ENCODE peak calls at places on chromosomes 3 and 15, in eight cellular contexts. D, R, C, B, E, A, Z and G are unnamed samples.

GRCh38 chr3:45211466-45212094 is 14.5 kb downstream of the TMEM158 start:
- DNase-seq in R (no peak), B (no peak), Z (no peak), C (no peak), D (no peak), A (no peak), E (no peak), G (no peak)

GRCh38 chr15:54604963-54605362 is 591.8 kb downstream of the RSL24D1 start:
- DNase-seq in E (peak), Z (no peak), A (no peak), B (no peak), R (no peak), D (no peak), C (no peak), G (no peak)

GRCh38 chr3:110420158-110420641 is 651.4 kb upstream of the NECTIN3 start:
- DNase-seq in R (no peak), B (no peak), Z (no peak), E (no peak), D (peak), A (no peak), C (no peak), G (no peak)

GRCh38 chr3:29503969-29504368 is 223.1 kb downstream of the RBMS3 start:
- DNase-seq in A (no peak), E (no peak), C (no peak), Z (no peak), D (no peak), R (peak), B (no peak), G (no peak)

GRCh38 chr3:46517016-46517770 is 19.4 kb downstream of the RTP3 start:
- DNase-seq in Z (no peak), C (no peak), D (peak), R (no peak), A (no peak), E (no peak), B (no peak), G (no peak)

GRCh38 chr15:28017423-28017924 is 81.6 kb downstream of the OCA2 start:
- DNase-seq in E (peak), B (no peak), D (no peak), C (no peak), A (peak), R (peak), Z (no peak), G (no peak)

GRCh38 chr3:128488636-128488994 is 4.4 kb downstream of the GATA2 start:
- DNase-seq in D (no peak), C (no peak), B (no peak), R (no peak), Z (no peak), A (no peak), E (no peak), G (no peak)

GRCh38 chr15:100295939-100296338 is 45.8 kb downstream of the ADAMTS17 start:
- DNase-seq in R (no peak), Z (no peak), A (no peak), B (no peak), C (no peak), E (no peak), D (no peak), G (no peak)

GRCh38 chr3:147921044-147921443 is 511.9 kb downstream of the ZIC1 start:
- DNase-seq in R (no peak), Z (no peak), B (no peak), E (no peak), C (no peak), A (no peak), D (peak), G (no peak)

GRCh38 chr3:47781326-47781684 is 388 bp downstream of the SMARCC1 start:
- DNase-seq in B (peak), Z (peak), R (peak), E (peak), C (no peak), A (peak), D (peak), G (peak)

DNA sequence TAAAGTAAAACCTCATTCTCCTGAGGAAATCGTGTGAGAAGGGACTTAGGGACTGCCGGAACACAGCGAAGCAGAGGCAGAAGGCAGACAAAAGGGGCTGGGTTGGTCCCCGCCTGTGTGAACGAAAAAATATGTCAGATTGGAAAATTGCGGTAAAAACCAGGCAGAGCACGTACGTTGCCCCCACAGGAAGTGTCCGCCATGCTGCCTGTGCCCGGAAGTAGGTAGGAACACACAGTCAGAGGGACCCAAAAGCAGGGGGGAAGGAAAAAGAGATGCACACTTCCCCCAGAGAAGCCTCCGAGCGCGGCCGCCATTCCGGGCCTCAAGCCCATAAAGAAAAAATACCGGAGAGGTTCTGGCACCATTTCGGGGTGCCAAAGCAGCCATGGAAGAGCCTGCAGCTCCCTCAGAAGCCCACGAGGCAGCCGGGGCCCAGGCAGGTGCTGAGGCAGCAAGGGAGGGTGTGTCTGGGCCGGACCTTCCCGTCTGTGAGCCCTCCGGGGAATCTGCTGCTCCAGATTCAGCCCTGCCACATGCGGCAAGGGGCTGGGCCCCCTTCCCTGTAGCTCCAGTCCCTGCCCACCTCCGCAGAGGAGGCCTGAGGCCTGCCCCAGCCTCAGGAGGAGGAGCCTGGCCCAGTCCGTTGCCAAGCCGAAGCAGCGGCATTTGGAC is at the start of gene MKRN3:
- DNase-seq in R (no peak), Z (no peak), A (no peak), B (peak), D (peak), C (no peak), E (peak), G (peak)
- H3K27ac ChIP-seq in R (no peak), Z (no peak), A (no peak), B (peak), D (peak), C (no peak), E (peak), G (no peak)

DNA sequence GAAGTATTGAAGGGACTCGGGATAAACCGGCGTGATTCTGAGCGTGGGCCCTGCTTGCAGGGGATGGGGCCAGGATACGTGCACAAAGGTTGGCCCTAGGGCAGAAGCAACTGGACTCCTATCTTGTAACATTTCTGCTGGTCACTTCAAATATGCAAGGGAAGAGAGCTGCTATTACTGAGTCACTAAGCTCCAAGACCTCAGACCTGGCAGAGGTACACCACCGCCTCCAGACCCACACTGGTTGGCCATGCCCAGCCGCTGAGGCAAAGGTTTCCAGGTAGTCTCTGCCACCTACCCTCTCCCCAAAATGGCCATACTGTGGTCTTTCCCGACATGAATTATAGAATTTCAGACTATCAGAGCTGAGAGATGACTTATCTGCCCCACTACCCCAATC is 13.4 kb upstream of the STRA6 start:
- DNase-seq in D (peak), E (no peak), Z (no peak), B (no peak), R (no peak), C (no peak), A (no peak), G (no peak)
- H3K27ac ChIP-seq in D (no peak), E (no peak), Z (no peak), B (no peak), R (no peak), C (no peak), A (no peak), G (no peak)

GRCh38 chr15:62848631-62849050 is 193.9 kb upstream of the TPM1 start:
- DNase-seq in C (no peak), A (no peak), R (no peak), E (no peak), Z (no peak), B (no peak), D (peak), G (peak)

GRCh38 chr15:62850791-62851291 is 191.7 kb upstream of the TPM1 start:
- DNase-seq in B (no peak), D (peak), Z (no peak), E (peak), C (no peak), R (no peak), A (peak), G (no peak)

GRCh38 chr15:62847900-62848489 is 194.6 kb upstream of the TPM1 start:
- DNase-seq in E (peak), R (no peak), C (no peak), A (peak), Z (peak), B (peak), D (peak), G (peak)

GRCh38 chr15:62849316-62850129 is 193.0 kb upstream of the TPM1 start:
- DNase-seq in R (no peak), D (peak), A (no peak), Z (no peak), B (no peak), E (no peak), C (no peak), G (no peak)

GRCh38 chr15:62850318-62850717 is 192.2 kb upstream of the TPM1 start:
- DNase-seq in Z (no peak), B (no peak), A (no peak), D (peak), E (no peak), R (no peak), C (no peak), G (peak)
- H3K27ac ChIP-seq in Z (no peak), B (no peak), A (peak), D (peak), E (no peak), R (no peak), C (peak), G (no peak)

GRCh38 chr15:58460108-58460507 is 28.3 kb downstream of the LIPC start:
- DNase-seq in E (no peak), C (no peak), A (no peak), R (peak), B (no peak), Z (no peak), D (no peak), G (no peak)

GRCh38 chr15:58457466-58457965 is 25.7 kb downstream of the LIPC start:
- DNase-seq in Z (no peak), B (no peak), A (no peak), D (peak), R (no peak), E (no peak), C (no peak), G (no peak)

GRCh38 chr15:58459562-58459961 is 27.8 kb downstream of the LIPC start:
- DNase-seq in Z (no peak), E (no peak), C (no peak), D (no peak), B (no peak), A (no peak), R (no peak), G (no peak)

GRCh38 chr15:58459045-58459444 is 27.3 kb downstream of the LIPC start:
- DNase-seq in D (no peak), B (no peak), C (no peak), Z (no peak), E (no peak), A (no peak), R (no peak), G (no peak)

GRCh38 chr15:58458076-58458475 is 26.3 kb downstream of the LIPC start:
- DNase-seq in R (no peak), D (no peak), E (no peak), Z (peak), A (peak), B (no peak), C (no peak), G (no peak)
- H3K27ac ChIP-seq in R (no peak), D (no peak), E (no peak), Z (no peak), A (no peak), B (no peak), C (no peak), G (peak)

DNA sequence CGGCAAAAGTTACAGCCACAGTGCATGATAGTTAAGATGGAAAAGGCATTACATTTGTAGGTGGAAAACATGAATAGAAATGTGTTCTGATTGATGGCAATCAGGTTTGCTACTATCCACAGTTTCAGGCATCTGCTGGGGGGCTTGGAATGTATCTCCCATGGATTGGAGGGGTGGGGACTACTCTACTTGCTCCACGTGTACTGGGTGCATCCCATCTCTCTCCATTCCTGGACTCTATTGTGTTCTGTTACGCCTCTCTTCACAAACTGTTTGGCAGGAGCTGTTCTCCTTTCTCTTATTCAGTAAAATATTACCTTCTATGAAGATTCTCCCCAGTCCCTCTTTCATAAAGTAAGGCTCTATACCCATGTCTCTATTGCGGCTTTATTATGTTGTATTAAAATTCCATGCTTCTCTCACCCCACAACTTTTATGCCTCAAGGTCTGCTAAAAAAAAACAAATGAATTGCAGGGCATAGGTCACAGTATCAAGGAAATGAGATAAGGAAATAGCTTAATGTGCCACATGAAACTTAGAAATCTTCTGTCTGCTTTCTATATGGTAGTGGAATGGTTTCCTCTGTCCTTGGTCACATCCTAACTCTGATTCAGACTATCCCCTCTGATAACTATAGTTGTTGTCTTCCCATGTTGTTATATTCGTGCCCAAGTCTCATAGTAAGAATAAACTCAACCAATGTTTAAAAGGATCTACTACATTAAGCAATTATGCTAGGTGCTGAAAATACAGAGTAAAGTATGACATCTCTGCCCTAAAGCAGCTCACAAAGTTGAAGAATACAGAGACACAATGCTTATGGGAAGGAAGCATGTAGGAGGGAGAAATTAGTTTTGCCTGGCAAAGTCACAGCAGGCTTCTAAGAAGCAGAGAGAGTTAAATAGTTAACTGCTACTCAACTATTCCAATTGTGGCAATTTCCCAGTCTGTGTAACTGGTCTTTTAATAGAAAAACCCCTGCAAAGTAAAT is 43.1 kb downstream of the LRRFIP2 start:
- DNase-seq in A (no peak), D (no peak), C (no peak), Z (no peak), R (no peak), B (no peak), E (peak), G (no peak)
- H3K27ac ChIP-seq in A (peak), D (no peak), C (no peak), Z (no peak), R (no peak), B (no peak), E (peak), G (peak)

GRCh38 chr3:99648091-99648490 is 9.7 kb downstream of the COL8A1 start:
- DNase-seq in C (no peak), R (no peak), B (no peak), A (no peak), D (peak), Z (no peak), E (no peak), G (no peak)
- H3K27ac ChIP-seq in C (no peak), R (peak), B (no peak), A (no peak), D (peak), Z (no peak), E (no peak), G (no peak)

DNA sequence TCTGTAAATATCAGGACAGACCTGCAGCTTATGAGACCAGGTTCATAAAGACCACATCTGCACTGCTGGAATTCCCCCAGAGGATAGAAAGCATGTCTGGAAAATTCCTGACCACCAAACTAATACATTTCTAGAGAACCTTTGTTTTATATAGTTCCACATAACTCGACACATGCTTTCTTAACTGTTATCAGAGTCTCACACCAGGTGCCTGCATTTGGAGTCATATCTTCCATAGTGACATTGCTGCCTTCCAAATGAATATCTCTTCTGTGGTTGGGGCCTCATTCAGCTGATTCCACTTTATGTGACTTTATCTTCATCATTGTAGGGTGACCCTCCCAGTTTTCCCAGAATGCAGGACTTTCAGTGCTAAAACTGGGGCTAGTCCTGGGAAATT is 252.6 kb downstream of the CD47 start:
- DNase-seq in Z (no peak), D (no peak), B (no peak), R (no peak), C (no peak), A (no peak), E (no peak), G (no peak)
- H3K27ac ChIP-seq in Z (no peak), D (no peak), B (no peak), R (no peak), C (no peak), A (no peak), E (no peak), G (no peak)

GRCh38 chr3:141439589-141439988 is 47.2 kb upstream of the RASA2 start:
- DNase-seq in E (no peak), R (no peak), Z (no peak), C (no peak), D (peak), B (no peak), A (no peak), G (no peak)
- H3K27ac ChIP-seq in E (no peak), R (peak), Z (no peak), C (no peak), D (peak), B (peak), A (no peak), G (peak)

GRCh38 chr3:111539351-111540331 is 2.4 kb upstream of the CD96 start:
- DNase-seq in E (peak), Z (peak), B (peak), A (peak), C (peak), R (no peak), D (no peak), G (peak)

GRCh38 chr3:111538687-111539086 is 3.3 kb upstream of the CD96 start:
- DNase-seq in Z (no peak), R (no peak), E (no peak), C (no peak), A (no peak), B (no peak), D (peak), G (no peak)

GRCh38 chr3:111541911-111542483 is at the start of gene CD96:
- DNase-seq in Z (no peak), D (peak), R (no peak), E (no peak), B (peak), C (no peak), A (no peak), G (peak)

GRCh38 chr3:111538111-111538510 is 3.9 kb upstream of the CD96 start:
- DNase-seq in A (no peak), B (no peak), D (no peak), Z (no peak), E (no peak), R (no peak), C (no peak), G (no peak)

GRCh38 chr3:111541391-111541790 is 606 bp upstream of the CD96 start:
- DNase-seq in R (no peak), C (no peak), Z (no peak), B (no peak), A (no peak), D (no peak), E (no peak), G (no peak)
- H3K27ac ChIP-seq in R (no peak), C (no peak), Z (no peak), B (peak), A (no peak), D (no peak), E (no peak), G (no peak)

DNA sequence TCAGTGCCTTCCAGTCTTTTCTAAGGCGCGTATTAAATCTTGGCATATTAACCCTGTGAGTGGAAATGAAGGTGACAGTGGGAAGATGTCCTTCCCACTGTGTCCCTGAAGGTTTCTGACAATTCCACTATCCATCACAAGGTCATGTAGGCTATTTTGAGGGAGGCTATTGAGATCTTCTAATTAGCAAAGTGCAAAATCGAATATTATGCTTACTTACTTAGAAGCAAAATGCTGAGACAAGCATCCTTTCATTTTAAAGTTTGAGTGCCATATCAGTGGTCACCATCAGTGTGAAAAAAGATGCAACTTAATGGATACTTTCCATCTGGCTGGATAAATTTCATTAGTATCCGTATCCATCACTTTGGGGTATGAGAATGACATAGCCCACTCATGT is 77.6 kb downstream of the COL6A5 start:
- DNase-seq in R (no peak), C (no peak), Z (no peak), D (no peak), E (no peak), B (no peak), A (no peak), G (no peak)
- H3K27ac ChIP-seq in R (no peak), C (no peak), Z (no peak), D (no peak), E (no peak), B (no peak), A (no peak), G (no peak)